ENCODE peak calls at places on chromosomes 3 and 15, in six cellular contexts. K, B, L, C, A and E are unnamed samples.

GRCh38 chr3:17742837-17743659 is 617 bp upstream of the TBC1D5 start:
- DNase-seq in K (no peak), B (no peak), L (peak), C (no peak), A (no peak), E (no peak)

GRCh38 chr3:189270248-189270832 is 98.6 kb downstream of the TPRG1 start:
- DNase-seq in K (peak), B (peak), L (peak), C (peak), A (no peak), E (peak)

GRCh38 chr3:31729082-31729481 is 196.4 kb downstream of the STT3B start:
- DNase-seq in K (no peak), B (no peak), L (no peak), C (no peak), A (no peak), E (no peak)

GRCh38 chr3:165156757-165157156 is 39.4 kb downstream of the SLITRK3 start:
- DNase-seq in K (no peak), B (no peak), L (no peak), C (no peak), A (no peak), E (no peak)

GRCh38 chr3:113214917-113215595 is 3.7 kb downstream of the BOC start:
- DNase-seq in K (no peak), B (no peak), L (no peak), C (no peak), A (no peak), E (no peak)

GRCh38 chr3:156628095-156628690 is 46.2 kb upstream of the TIPARP start:
- DNase-seq in K (no peak), B (no peak), L (no peak), C (no peak), A (no peak), E (no peak)

GRCh38 chr15:60733196-60733595 is 254.3 kb upstream of the ICE2 start:
- DNase-seq in K (no peak), B (no peak), L (no peak), C (no peak), A (no peak), E (no peak)

GRCh38 chr3:59192473-59192872 is 142.6 kb upstream of the CFAP20DC start:
- DNase-seq in K (no peak), B (no peak), L (no peak), C (peak), A (no peak), E (no peak)

GRCh38 chr3:134331811-134332199 is 42.4 kb downstream of the AMOTL2 start:
- DNase-seq in K (no peak), B (no peak), L (no peak), C (no peak), A (no peak), E (no peak)

GRCh38 chr15:60347480-60348069 is 50.2 kb downstream of the ANXA2 start:
- DNase-seq in K (no peak), B (no peak), L (no peak), C (no peak), A (no peak), E (no peak)

GRCh38 chr3:173911446-173911845 is 513.9 kb downstream of the NLGN1 start:
- DNase-seq in K (no peak), B (no peak), L (peak), C (no peak), A (no peak), E (no peak)

GRCh38 chr15:51775967-51776816 is 24.8 kb downstream of the TMOD2 start:
- DNase-seq in K (no peak), B (peak), L (peak), C (no peak), A (no peak), E (peak)

GRCh38 chr3:126685041-126685440 is 19.0 kb upstream of the CHCHD6 start:
- DNase-seq in K (no peak), B (no peak), L (no peak), C (no peak), A (no peak), E (no peak)

GRCh38 chr15:58066042-58066867 is 744 bp upstream of the ALDH1A2 start:
- DNase-seq in K (peak), B (peak), L (peak), C (peak), A (no peak), E (peak)

GRCh38 chr15:72835289-72835890 is 51.8 kb upstream of the ADPGK start:
- DNase-seq in K (no peak), B (no peak), L (peak), C (no peak), A (no peak), E (no peak)

GRCh38 chr3:101423984-101424888 is 88.8 kb downstream of the SENP7 start:
- DNase-seq in K (no peak), B (no peak), L (no peak), C (no peak), A (no peak), E (no peak)

GRCh38 chr3:196198771-196199753 is 12.1 kb downstream of the ZDHHC19 start:
- DNase-seq in K (no peak), B (no peak), L (no peak), C (no peak), A (no peak), E (no peak)

GRCh38 chr3:127325630-127325961 is 37.8 kb upstream of the PRR20G start:
- DNase-seq in K (no peak), B (no peak), L (no peak), C (no peak), A (no peak), E (no peak)

GRCh38 chr3:71348001-71348632 is 235.4 kb downstream of the FOXP1 start:
- DNase-seq in K (no peak), B (no peak), L (no peak), C (no peak), A (no peak), E (no peak)

GRCh38 chr15:89090791-89091666 is 2.8 kb downstream of the ABHD2 start:
- DNase-seq in K (peak), B (peak), L (peak), C (peak), A (no peak), E (peak)

GRCh38 chr3:129122697-129123055 is 1.1 kb upstream of the RAB43 start:
- DNase-seq in K (no peak), B (no peak), L (no peak), C (no peak), A (no peak), E (no peak)

GRCh38 chr3:126274735-126275734 is 82.2 kb downstream of the KLF15 start:
- DNase-seq in K (no peak), B (no peak), L (no peak), C (no peak), A (no peak), E (no peak)

GRCh38 chr15:43776101-43776717 is 557 bp downstream of the ELL3 start:
- DNase-seq in K (no peak), B (no peak), L (no peak), C (no peak), A (no peak), E (no peak)

GRCh38 chr3:20462723-20463122 is 276.7 kb upstream of the SGO1 start:
- DNase-seq in K (no peak), B (no peak), L (no peak), C (no peak), A (no peak), E (no peak)